ENCODE peak calls at places on chromosomes 3 and 15, in ten cellular contexts. B is mesothelial cell of epicardium, X is breast epithelium, A is IMR-90, Z is fibroblast of the aortic adventitia, U is omental fat pad, J is astrocyte, N is heart right ventricle, M is cardiac muscle cell, V is PC-3. R is an unnamed sample.

GRCh38 chr3:29694783-29695182 is 413.9 kb downstream of the RBMS3 start:
- DNase-seq in B (no peak), X (no peak), A (peak), Z (peak), U (no peak), J (peak), N (no peak), M (peak), V (peak), R (no peak)

GRCh38 chr3:149626671-149627070 is 31.2 kb downstream of the WWTR1 start:
- DNase-seq in B (no peak), X (no peak), A (no peak), Z (no peak), U (no peak), J (no peak), N (no peak), M (no peak), V (no peak), R (no peak)

GRCh38 chr3:119527731-119528130 is 29.4 kb downstream of the TIMMDC1 start:
- DNase-seq in B (no peak), X (no peak), A (no peak), Z (no peak), U (no peak), J (no peak), N (no peak), M (no peak), V (no peak), R (no peak)

GRCh38 chr3:87732294-87732693 is 326.5 kb downstream of the CGGBP1 start:
- DNase-seq in B (no peak), X (no peak), A (no peak), Z (no peak), U (no peak), J (no peak), N (no peak), M (no peak), V (no peak), R (no peak)

GRCh38 chr15:68783226-68784054 is 37.3 kb downstream of the ANP32A start:
- DNase-seq in B (no peak), X (no peak), A (no peak), Z (no peak), U (no peak), J (no peak), N (peak), M (peak), V (peak), R (no peak)

GRCh38 chr3:53109822-53110771 is 20.1 kb downstream of the RFT1 start:
- DNase-seq in B (no peak), X (peak), A (peak), Z (peak), U (no peak), J (no peak), N (no peak), M (peak), V (peak), R (no peak)

GRCh38 chr3:70342149-70342548 is 29.7 kb upstream of the MDFIC2 start:
- DNase-seq in B (no peak), X (no peak), A (no peak), Z (no peak), U (no peak), J (no peak), N (no peak), M (no peak), V (no peak), R (no peak)

GRCh38 chr3:157428957-157429356 is 7.7 kb upstream of the PTX3 start:
- DNase-seq in B (no peak), X (no peak), A (no peak), Z (peak), U (no peak), J (no peak), N (no peak), M (no peak), V (no peak), R (no peak)

GRCh38 chr3:159828542-159828943 is 160.1 kb upstream of the IL12A start:
- DNase-seq in B (no peak), X (no peak), A (peak), Z (peak), U (no peak), J (no peak), N (no peak), M (peak), V (peak), R (peak)

GRCh38 chr15:28984421-28985375 is 98.9 kb downstream of the APBA2 start:
- DNase-seq in B (no peak), X (peak), A (peak), Z (no peak), U (no peak), J (peak), N (no peak), M (peak), V (no peak), R (no peak)

GRCh38 chr15:50435772-50436171 is 11.6 kb downstream of the USP8 start:
- DNase-seq in B (no peak), X (no peak), A (no peak), Z (no peak), U (no peak), J (no peak), N (no peak), M (no peak), V (no peak), R (no peak)

GRCh38 chr3:153038779-153039178 is 123.2 kb upstream of the RAP2B start:
- DNase-seq in B (no peak), X (no peak), A (no peak), Z (no peak), U (no peak), J (peak), N (no peak), M (no peak), V (peak), R (no peak)

GRCh38 chr3:100776736-100777135 is 67.4 kb downstream of the TFG start:
- DNase-seq in B (no peak), X (no peak), A (peak), Z (no peak), U (no peak), J (no peak), N (no peak), M (no peak), V (no peak), R (no peak)

GRCh38 chr3:59935025-59935424 is 885.2 kb upstream of the CFAP20DC start:
- DNase-seq in B (no peak), X (no peak), A (no peak), Z (no peak), U (no peak), J (no peak), N (no peak), M (no peak), V (no peak), R (no peak)

GRCh38 chr3:128563439-128563838 is 70.4 kb upstream of the GATA2 start:
- DNase-seq in B (no peak), X (no peak), A (no peak), Z (no peak), U (no peak), J (no peak), N (no peak), M (peak), V (no peak), R (no peak)

GRCh38 chr3:189727898-189728297 is 96.7 kb downstream of the TP63 start:
- DNase-seq in B (no peak), X (no peak), A (peak), Z (peak), U (no peak), J (peak), N (no peak), M (no peak), V (peak), R (no peak)

GRCh38 chr3:57961177-57961827 is 46.9 kb upstream of the FLNB start:
- DNase-seq in B (no peak), X (no peak), A (no peak), Z (no peak), U (no peak), J (no peak), N (no peak), M (no peak), V (no peak), R (no peak)

GRCh38 chr15:60683156-60683555 is 204.2 kb upstream of the ICE2 start:
- DNase-seq in B (no peak), X (no peak), A (no peak), Z (peak), U (no peak), J (peak), N (no peak), M (no peak), V (no peak), R (no peak)

GRCh38 chr15:60681353-60681752 is 202.4 kb upstream of the ICE2 start:
- DNase-seq in B (no peak), X (no peak), A (no peak), Z (no peak), U (no peak), J (no peak), N (no peak), M (no peak), V (no peak), R (no peak)

GRCh38 chr15:60685346-60685937 is 206.5 kb upstream of the ICE2 start:
- DNase-seq in B (no peak), X (no peak), A (no peak), Z (no peak), U (no peak), J (no peak), N (no peak), M (no peak), V (no peak), R (no peak)

GRCh38 chr15:60682115-60682514 is 203.2 kb upstream of the ICE2 start:
- DNase-seq in B (no peak), X (no peak), A (peak), Z (peak), U (no peak), J (peak), N (no peak), M (no peak), V (no peak), R (no peak)

GRCh38 chr15:60682615-60683014 is 203.7 kb upstream of the ICE2 start:
- DNase-seq in B (no peak), X (no peak), A (no peak), Z (peak), U (no peak), J (no peak), N (no peak), M (no peak), V (no peak), R (no peak)
- TF ChIP-seq CTCF in B (no peak), X (no peak), A (no peak), Z (no peak), U (no peak), J (no peak), N (no peak), M (no peak), V (no peak), R (no peak)

DNA sequence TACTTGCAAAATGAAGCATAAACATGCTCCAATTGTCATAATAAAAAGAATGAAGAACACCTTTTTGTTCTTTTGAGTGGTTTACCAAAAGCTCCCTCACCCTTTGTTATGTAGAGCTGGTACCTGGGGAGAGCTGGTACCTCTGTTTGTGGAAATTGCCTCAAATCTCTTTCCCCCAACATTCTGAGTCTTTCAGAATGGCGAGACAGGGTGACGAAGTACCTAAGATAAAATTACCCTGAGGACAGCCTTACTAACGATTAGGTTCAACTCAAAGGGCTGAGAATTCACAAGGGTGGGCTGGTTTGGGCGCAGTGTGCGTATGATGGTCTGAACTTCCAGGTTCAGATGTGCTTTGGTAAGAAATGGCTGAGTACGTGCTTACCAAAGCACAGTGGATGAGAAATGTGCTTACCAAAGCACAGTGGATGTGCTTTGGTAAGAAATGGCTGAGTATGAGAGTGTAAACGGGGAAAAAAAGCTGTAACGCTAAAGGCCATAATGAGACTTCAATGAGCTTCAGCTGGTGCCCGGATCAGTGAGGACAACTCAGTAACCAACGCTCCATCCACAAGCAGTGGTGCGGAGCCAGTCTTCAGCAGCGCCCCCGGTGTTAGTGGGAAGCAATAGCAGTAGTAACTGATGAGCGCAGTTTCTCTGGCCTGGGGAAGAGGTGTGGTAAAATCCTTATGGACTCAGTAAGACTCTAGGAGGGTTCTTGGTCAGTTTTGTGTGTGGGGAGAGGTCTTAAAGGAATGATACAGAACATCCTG is 72.3 kb upstream of the LRIG1 start:
- DNase-seq in B (no peak), X (no peak), A (no peak), Z (no peak), U (no peak), J (no peak), N (no peak), M (peak), V (no peak), R (no peak)
- TF ChIP-seq CTCF in B (peak), X (no peak), A (peak), Z (no peak), U (no peak), J (peak), N (peak), M (peak), V (peak), R (no peak)

DNA sequence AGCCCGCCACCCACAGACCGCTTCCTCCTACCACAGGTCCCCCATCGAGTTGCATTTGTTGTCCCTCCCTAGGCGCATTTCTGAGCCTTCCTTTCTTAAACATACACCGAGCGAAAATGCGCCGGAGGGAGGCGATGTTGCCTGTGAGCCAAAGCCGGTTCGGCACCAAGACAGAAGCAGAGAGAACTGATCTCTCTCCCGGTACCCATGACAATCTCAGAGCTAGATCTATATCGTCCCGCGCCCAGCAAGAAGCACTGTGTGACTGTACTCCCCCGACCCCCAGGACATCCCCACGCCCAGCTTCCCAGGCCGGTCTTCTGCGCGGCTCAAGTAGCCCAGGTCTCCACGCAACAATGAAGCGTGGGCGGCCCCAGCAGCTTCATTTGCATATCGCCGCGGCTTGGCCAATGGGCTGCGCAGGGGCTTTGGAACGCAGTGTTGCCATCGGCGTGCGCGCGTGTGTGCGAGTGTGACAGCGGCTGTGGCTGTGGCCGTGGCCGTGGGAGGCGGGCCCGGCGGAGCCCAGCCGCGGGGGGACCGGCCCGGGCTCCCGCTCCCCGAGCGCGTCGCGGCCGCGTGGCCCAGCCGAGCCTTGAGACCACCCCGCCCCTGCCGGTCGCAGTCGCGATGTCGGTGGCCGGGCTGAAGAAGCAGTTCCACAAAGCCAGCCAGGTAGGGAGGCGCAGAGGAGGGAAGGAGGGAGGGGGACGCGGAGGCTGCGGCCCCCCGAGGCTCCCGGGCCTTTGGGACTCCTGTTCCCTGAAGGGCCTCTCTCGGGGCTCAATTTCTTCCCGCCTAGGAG is at the start of gene SH3GL3:
- DNase-seq in B (peak), X (peak), A (peak), Z (peak), U (peak), J (peak), N (peak), M (peak), V (peak), R (peak)
- TF ChIP-seq CTCF in B (peak), X (no peak), A (peak), Z (peak), U (no peak), J (peak), N (peak), M (peak), V (peak), R (peak)

DNA sequence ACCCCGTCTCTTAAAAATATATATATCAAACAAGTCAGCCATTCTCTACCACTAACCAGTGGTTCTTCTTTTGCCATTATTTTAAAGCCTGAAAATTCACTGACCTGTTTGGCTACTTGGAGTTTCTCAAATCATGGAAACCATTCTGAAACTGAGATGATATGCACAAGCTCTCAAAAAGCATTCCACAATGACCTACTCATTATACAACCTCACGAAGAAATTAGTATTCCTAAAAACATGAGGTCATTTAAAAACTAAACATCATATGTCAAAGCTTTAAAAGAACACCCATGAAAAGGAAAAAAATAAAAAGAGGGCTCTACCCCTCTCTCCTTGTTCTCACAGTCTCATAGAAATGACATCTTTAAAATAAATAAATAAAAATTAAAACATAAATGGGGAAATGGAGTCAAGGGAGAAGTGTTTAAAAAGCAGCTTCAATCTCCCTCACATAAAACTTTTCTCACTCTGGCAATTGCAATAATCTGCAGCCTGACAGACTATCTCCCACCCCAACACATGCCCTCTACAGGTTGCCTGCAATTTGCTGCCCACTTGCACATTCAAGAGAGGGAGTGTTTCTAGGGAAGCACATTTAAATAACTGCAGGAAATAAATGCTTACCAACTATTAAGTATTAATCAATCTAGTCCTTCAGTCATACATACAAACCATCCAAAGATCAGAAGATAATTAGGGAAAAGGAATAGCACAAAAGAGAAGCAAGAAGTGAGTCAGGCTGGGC is 73.3 kb downstream of the TRANK1 start:
- DNase-seq in B (no peak), X (no peak), A (peak), Z (no peak), U (no peak), J (no peak), N (no peak), M (no peak), V (no peak), R (no peak)
- TF ChIP-seq CTCF in B (no peak), X (no peak), A (no peak), Z (peak), U (no peak), J (no peak), N (no peak), M (no peak), V (peak), R (no peak)

R was measured in D721Med.